ENCODE peak calls at places on chromosomes 1 and 21, in four cellular contexts. N is endothelial cell of umbilical vein, A is ovary, M is left lung. O is an unnamed sample.

GRCh38 chr1:69494171-69494570 is 73.6 kb upstream of the LRRC7 start:
- DNase-seq in N (no peak), A (no peak), M (no peak), O (no peak)

GRCh38 chr1:40047769-40048168 is 7.2 kb downstream of the CAP1 start:
- DNase-seq in N (no peak), A (no peak), M (no peak), O (no peak)

GRCh38 chr1:223235091-223235490 is 92.0 kb upstream of the TLR5 start:
- DNase-seq in N (no peak), A (no peak), M (no peak), O (no peak)

GRCh38 chr1:179029293-179029692 is 3.6 kb downstream of the FAM20B start:
- DNase-seq in N (no peak), A (no peak), M (no peak), O (no peak)

GRCh38 chr21:45987121-45987711 is 5.6 kb downstream of the COL6A1 start:
- DNase-seq in N (no peak), A (peak; percentile 36), M (peak; percentile 77), O (no peak)

GRCh38 chr1:184152502-184152901 is 101.0 kb downstream of the TSEN15 start:
- DNase-seq in N (peak; percentile 93), A (peak; percentile 22), M (no peak), O (peak; percentile 99)

GRCh38 chr1:205267306-205267902 is 39.7 kb downstream of the TMCC2 start:
- DNase-seq in N (no peak), A (no peak), M (no peak), O (no peak)

GRCh38 chr1:84973493-84974334 is 23.2 kb downstream of the MCOLN2 start:
- DNase-seq in N (no peak), A (no peak), M (no peak), O (peak; percentile 15)

GRCh38 chr21:41868062-41868710 is 11.0 kb downstream of the PRDM15 start:
- DNase-seq in N (no peak), A (no peak), M (no peak), O (no peak)

DNA sequence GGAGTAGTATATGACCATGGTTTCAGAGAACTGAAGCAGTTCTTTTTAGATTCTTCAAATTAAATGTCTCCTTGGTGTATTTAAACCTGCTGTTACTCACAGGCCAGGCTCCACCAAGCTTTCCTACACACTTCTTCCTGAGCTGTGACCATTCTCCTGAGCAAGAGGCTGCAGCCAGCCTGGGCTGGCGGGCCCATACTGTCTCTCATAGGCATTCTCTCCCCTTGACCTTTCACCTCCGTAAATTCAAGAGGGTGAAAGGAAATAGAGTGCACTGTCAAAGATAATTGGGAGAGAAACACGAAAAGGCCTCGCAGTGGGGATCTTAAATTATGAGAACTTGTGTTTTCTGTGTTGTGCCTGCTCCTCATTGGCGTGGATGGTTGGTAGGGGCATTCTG is 2.3 kb downstream of the ARF1 start:
- DNase-seq in N (no peak), A (peak; percentile 8), M (no peak), O (no peak)
- H3K4me3 ChIP-seq in N (peak overlapping the region; percentile 51), A (peak overlapping the region; percentile 99), M (no peak overlapping the region), O (peak overlapping the region; percentile 98)

GRCh38 chr1:244356371-244356770 is 95.3 kb downstream of the ADSS2 start:
- DNase-seq in N (no peak), A (no peak), M (no peak), O (no peak)

GRCh38 chr1:244352156-244352830 is 99.4 kb downstream of the ADSS2 start:
- DNase-seq in N (no peak), A (no peak), M (no peak), O (no peak)

GRCh38 chr1:244350027-244350426 is 101.7 kb downstream of the ADSS2 start:
- DNase-seq in N (no peak), A (no peak), M (no peak), O (no peak)

GRCh38 chr1:244354810-244355278 is 96.9 kb downstream of the ADSS2 start:
- DNase-seq in N (no peak), A (no peak), M (no peak), O (no peak)

DNA sequence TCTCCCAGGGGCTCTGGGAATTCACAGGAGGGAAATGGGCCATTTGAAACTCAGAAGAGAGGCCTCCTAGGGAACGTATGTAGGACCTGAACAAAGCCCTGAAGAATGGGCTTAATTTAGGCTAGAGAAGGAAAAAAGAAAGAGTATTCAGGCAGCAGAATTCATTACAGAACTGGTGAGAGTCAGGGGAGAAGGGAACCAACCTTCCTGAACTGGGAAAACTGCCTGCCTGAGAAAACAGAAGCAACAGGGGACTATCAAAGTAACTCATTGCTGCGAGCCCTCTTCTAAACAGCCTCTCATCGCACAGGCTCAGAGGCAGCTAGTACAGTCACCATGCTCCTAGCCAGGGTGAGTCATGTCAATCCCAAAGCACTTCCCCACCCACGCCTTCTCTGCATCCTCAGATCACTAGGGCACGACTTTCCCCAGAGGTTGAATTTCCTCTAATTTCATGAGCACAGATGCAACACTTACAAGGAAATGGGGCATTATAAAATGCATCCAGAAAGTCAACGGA is 98.1 kb downstream of the ADSS2 start:
- DNase-seq in N (peak; percentile 98), A (no peak), M (no peak), O (peak; percentile 84)
- H3K27ac ChIP-seq in N (peak overlapping the region; percentile 72), A (no peak overlapping the region), M (no peak overlapping the region), O (no peak overlapping the region)

GRCh38 chr1:225354906-225355305 is 72.9 kb downstream of the LBR start:
- DNase-seq in N (no peak), A (no peak), M (no peak), O (no peak)
- TF ChIP-seq CTCF in N (no peak), A (no peak), M (no peak), O (no peak)

GRCh38 chr1:235651170-235651806 is 1.7 kb upstream of the GNG4 start:
- DNase-seq in N (no peak), A (no peak), M (no peak), O (no peak)

GRCh38 chr1:235648954-235649721 is 446 bp downstream of the GNG4 start:
- DNase-seq in N (peak; percentile 60), A (peak; percentile 67), M (peak; percentile 81), O (peak; percentile 57)

GRCh38 chr1:235649722-235650163 is at the start of gene GNG4:
- DNase-seq in N (no peak), A (peak; percentile 87), M (no peak), O (peak; percentile 30)

GRCh38 chr1:235652364-235652763 is 2.8 kb upstream of the GNG4 start:
- DNase-seq in N (no peak), A (no peak), M (no peak), O (no peak)

GRCh38 chr1:235650341-235651169 is 971 bp upstream of the GNG4 start:
- DNase-seq in N (no peak), A (peak; percentile 77), M (peak; percentile 85), O (no peak)
- H3K4me3 ChIP-seq in N (peak overlapping the region; percentile 16), A (peak overlapping the region; percentile 41), M (no peak overlapping the region), O (peak overlapping the region; percentile 52)

GRCh38 chr1:8873001-8873400 is 5.5 kb downstream of the ENO1 start:
- DNase-seq in N (no peak), A (no peak), M (no peak), O (no peak)
- H3K27ac ChIP-seq in N (peak overlapping the region; percentile 40), A (no peak overlapping the region), M (peak overlapping the region; percentile 40), O (peak overlapping the region; percentile 75)

GRCh38 chr1:199218065-199218464 is 579.2 kb downstream of the PTPRC start:
- DNase-seq in N (no peak), A (no peak), M (peak; percentile 23), O (peak; percentile 40)
- TF ChIP-seq CTCF in N (no peak), A (no peak), M (no peak), O (no peak)

GRCh38 chr1:1758692-1759455 is 19.4 kb downstream of the NADK start:
- DNase-seq in N (peak; percentile 15), A (no peak), M (peak; percentile 95), O (no peak)
- H3K4me3 ChIP-seq in N (no peak overlapping the region), A (no peak overlapping the region), M (no peak overlapping the region), O (no peak overlapping the region)

GRCh38 chr1:155009742-155010141 is 7.1 kb downstream of the ZBTB7B start:
- DNase-seq in N (no peak), A (no peak), M (no peak), O (no peak)
- H3K27ac ChIP-seq in N (no peak overlapping the region), A (no peak overlapping the region), M (no peak overlapping the region), O (no peak overlapping the region)

GRCh38 chr1:116908266-116908665 is 1.4 kb upstream of the PTGFRN start:
- DNase-seq in N (no peak), A (no peak), M (no peak), O (no peak)
- TF ChIP-seq CTCF in N (no peak), A (no peak), M (no peak), O (no peak)

GRCh38 chr1:190563230-190563629 is 85.6 kb upstream of the BRINP3 start:
- DNase-seq in N (no peak), A (no peak), M (peak; percentile 31), O (no peak)

GRCh38 chr1:190564117-190564516 is 86.5 kb upstream of the BRINP3 start:
- DNase-seq in N (no peak), A (no peak), M (no peak), O (no peak)

GRCh38 chr1:190560161-190560681 is 82.6 kb upstream of the BRINP3 start:
- DNase-seq in N (no peak), A (no peak), M (no peak), O (peak; percentile 56)
- H3K4me3 ChIP-seq in N (no peak overlapping the region), A (no peak overlapping the region), M (no peak overlapping the region), O (no peak overlapping the region)

O was measured in A673.